ENCODE peak calls at places on chromosomes 5 and 9, in six cellular contexts. E is aorta, U is mesendoderm, D is sigmoid colon, C is cardiac muscle cell, K is upper lobe of right lung. N is an unnamed sample.

GRCh38 chr9:108444400-108445358 is 411.1 kb downstream of the ACTL7B start:
- DNase-seq in E (peak; percentile 68), U (no peak), D (peak; percentile 62), C (no peak), K (no peak), N (peak; percentile 34)

GRCh38 chr9:69104830-69105527 is 69.1 kb upstream of the TJP2 start:
- DNase-seq in E (no peak), U (peak; percentile 55), D (no peak), C (no peak), K (peak; percentile 85), N (peak; percentile 87)

GRCh38 chr9:114214181-114214580 is 58.8 kb downstream of the COL27A1 start:
- DNase-seq in E (peak; percentile 92), U (no peak), D (no peak), C (no peak), K (no peak), N (peak; percentile 16)

GRCh38 chr9:69946800-69947437 is 96.7 kb upstream of the MAMDC2 start:
- DNase-seq in E (no peak), U (peak; percentile 67), D (no peak), C (no peak), K (no peak), N (no peak)

GRCh38 chr9:5493597-5494511 is 16.5 kb upstream of the PDCD1LG2 start:
- DNase-seq in E (no peak), U (no peak), D (no peak), C (no peak), K (no peak), N (no peak)

GRCh38 chr9:105296889-105297288 is 52.4 kb downstream of the SLC44A1 start:
- DNase-seq in E (no peak), U (peak; percentile 95), D (no peak), C (peak; percentile 34), K (no peak), N (no peak)

GRCh38 chr9:88920645-88921044 is 70.6 kb upstream of the S1PR3 start:
- DNase-seq in E (no peak), U (peak; percentile 38), D (no peak), C (no peak), K (no peak), N (no peak)

GRCh38 chr9:120531683-120532300 is 48.2 kb downstream of the CDK5RAP2 start:
- DNase-seq in E (no peak), U (peak; percentile 61), D (no peak), C (peak; percentile 45), K (no peak), N (no peak)

GRCh38 chr5:45042283-45042682 is 233.5 kb downstream of the MRPS30 start:
- DNase-seq in E (no peak), U (no peak), D (no peak), C (no peak), K (no peak), N (no peak)

GRCh38 chr9:129640871-129641750 is 840 bp downstream of the ASB6 start:
- DNase-seq in E (no peak), U (no peak), D (no peak), C (no peak), K (no peak), N (peak; percentile 59)

GRCh38 chr5:176415240-176416122 is 858 bp downstream of the CLTB start:
- DNase-seq in E (peak; percentile 84), U (peak; percentile 91), D (peak; percentile 81), C (peak; percentile 39), K (peak; percentile 66), N (no peak)

GRCh38 chr9:115548826-115549225 is 430.9 kb upstream of the TNC start:
- DNase-seq in E (no peak), U (no peak), D (no peak), C (no peak), K (no peak), N (no peak)
- H3K4me1 ChIP-seq in E (no peaks in the 10 kb centered on the region), U (no peaks in the 10 kb centered on the region), D (no peaks in the 10 kb centered on the region), C (no peaks in the 10 kb centered on the region), K (no peaks in the 10 kb centered on the region), N (no peaks in the 10 kb centered on the region)

GRCh38 chr9:121727295-121728028 is 76.0 kb downstream of the DAB2IP start:
- DNase-seq in E (no peak), U (no peak), D (peak; percentile 88), C (no peak), K (no peak), N (no peak)

GRCh38 chr9:121730188-121730587 is 78.8 kb downstream of the DAB2IP start:
- DNase-seq in E (no peak), U (no peak), D (no peak), C (no peak), K (no peak), N (no peak)

GRCh38 chr9:121731090-121731489 is 79.7 kb downstream of the DAB2IP start:
- DNase-seq in E (no peak), U (no peak), D (no peak), C (no peak), K (no peak), N (no peak)

GRCh38 chr9:121729769-121730168 is 78.3 kb downstream of the DAB2IP start:
- DNase-seq in E (no peak), U (no peak), D (no peak), C (no peak), K (no peak), N (no peak)

GRCh38 chr9:121728916-121729315 is 77.5 kb downstream of the DAB2IP start:
- DNase-seq in E (no peak), U (no peak), D (no peak), C (no peak), K (no peak), N (no peak)
- H3K4me1 ChIP-seq in E (no peaks in the 10 kb centered on the region), U (peaks cover 2% of the 10 kb centered on the region), D (peaks cover 69% of the 10 kb centered on the region), C (peaks cover 13% of the 10 kb centered on the region), K (peaks cover 69% of the 10 kb centered on the region), N (peaks cover 48% of the 10 kb centered on the region)

GRCh38 chr9:112502177-112502946 is 15.7 kb downstream of the KIAA1958 start:
- DNase-seq in E (no peak), U (no peak), D (no peak), C (no peak), K (no peak), N (no peak)
- H3K4me1 ChIP-seq in E (no peaks in the 10 kb centered on the region), U (no peaks in the 10 kb centered on the region), D (no peaks in the 10 kb centered on the region), C (peaks cover 4% of the 10 kb centered on the region), K (no peaks in the 10 kb centered on the region), N (peaks cover 5% of the 10 kb centered on the region)

DNA sequence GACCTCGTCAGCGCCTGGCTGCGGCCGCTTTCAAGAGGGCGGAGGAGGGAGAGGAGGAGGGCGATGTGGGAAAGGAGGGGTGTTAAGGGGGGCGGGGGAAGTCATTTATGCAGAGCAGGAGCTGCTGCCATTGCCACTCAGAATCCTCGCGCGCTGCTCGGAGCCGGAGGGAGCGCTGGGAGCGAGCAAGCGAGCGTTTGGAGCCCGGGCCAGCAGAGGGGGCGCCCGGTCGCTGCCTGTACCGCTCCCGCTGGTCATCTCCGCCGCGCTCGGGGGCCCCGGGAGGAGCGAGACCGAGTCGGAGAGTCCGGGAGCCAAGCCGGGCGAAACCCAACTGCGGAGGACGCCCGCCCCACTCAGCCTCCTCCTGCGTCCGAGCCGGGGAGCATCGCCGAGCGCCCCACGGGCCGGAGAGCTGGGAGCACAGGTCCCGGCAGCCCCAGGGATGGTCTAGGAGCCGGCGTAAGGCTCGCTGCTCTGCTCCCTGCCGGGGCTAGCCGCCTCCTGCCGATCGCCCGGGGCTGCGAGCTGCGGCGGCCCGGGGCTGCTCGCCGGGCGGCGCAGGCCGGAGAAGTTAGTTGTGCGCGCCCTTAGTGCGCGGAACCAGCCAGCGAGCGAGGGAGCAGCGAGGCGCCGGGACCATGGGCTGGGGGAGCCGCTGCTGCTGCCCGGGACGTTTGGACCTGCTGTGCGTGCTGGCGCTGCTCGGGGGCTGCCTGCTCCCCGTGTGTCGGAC is at the start of gene PCSK5:
- DNase-seq in E (peak; percentile 95), U (peak; percentile 98), D (peak; percentile 97), C (peak; percentile 97), K (peak; percentile 95), N (peak; percentile 95)
- H3K4me1 ChIP-seq in E (peaks cover 5% of the 10 kb centered on the region), U (peaks cover 2% of the 10 kb centered on the region), D (peaks cover 20% of the 10 kb centered on the region), C (no peaks in the 10 kb centered on the region), K (peaks cover 20% of the 10 kb centered on the region), N (peaks cover 23% of the 10 kb centered on the region)

GRCh38 chr5:77649776-77650175 is 11.3 kb upstream of the OTP start:
- DNase-seq in E (no peak), U (no peak), D (no peak), C (no peak), K (no peak), N (no peak)

GRCh38 chr5:77645158-77645994 is 6.9 kb upstream of the OTP start:
- DNase-seq in E (no peak), U (no peak), D (no peak), C (peak; percentile 82), K (no peak), N (no peak)

GRCh38 chr5:77650686-77651085 is 12.2 kb upstream of the OTP start:
- DNase-seq in E (no peak), U (no peak), D (no peak), C (no peak), K (no peak), N (no peak)

GRCh38 chr5:77645995-77646639 is 7.6 kb upstream of the OTP start:
- DNase-seq in E (no peak), U (no peak), D (no peak), C (no peak), K (no peak), N (no peak)

GRCh38 chr5:77651343-77651742 is 12.8 kb upstream of the OTP start:
- DNase-seq in E (no peak), U (no peak), D (no peak), C (no peak), K (no peak), N (no peak)
- H3K4me1 ChIP-seq in E (no peaks in the 10 kb centered on the region), U (no peaks in the 10 kb centered on the region), D (no peaks in the 10 kb centered on the region), C (no peaks in the 10 kb centered on the region), K (no peaks in the 10 kb centered on the region), N (no peaks in the 10 kb centered on the region)

DNA sequence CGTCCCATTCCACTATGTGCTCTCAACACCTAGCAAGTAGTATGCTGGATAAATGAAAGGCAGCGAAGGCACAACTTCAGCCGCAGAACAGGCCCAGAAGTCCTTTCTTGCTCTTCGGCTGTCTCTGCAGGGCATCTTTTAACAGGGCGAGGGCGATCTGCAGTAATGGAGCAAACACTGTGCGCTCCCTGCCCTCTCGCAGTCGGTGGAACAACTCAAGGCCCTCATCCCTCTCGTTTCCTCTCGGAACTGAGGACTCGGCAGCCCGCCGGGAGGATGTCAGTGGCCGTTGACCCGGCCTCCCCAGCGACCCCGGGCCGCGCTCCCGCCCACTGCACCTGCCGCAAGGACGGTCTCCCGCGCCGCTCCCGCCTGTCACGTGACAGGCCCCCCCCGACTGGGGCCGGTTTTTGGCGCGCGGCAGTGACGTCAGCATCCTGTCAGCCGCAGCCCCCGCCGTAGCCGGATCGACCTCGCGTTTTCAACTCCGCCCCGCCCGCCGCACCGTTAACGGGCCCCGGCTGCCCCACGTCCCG is 1.1 kb downstream of the ZNF367 start:
- DNase-seq in E (peak; percentile 97), U (peak; percentile 90), D (peak; percentile 94), C (peak; percentile 85), K (peak; percentile 94), N (peak; percentile 92)
- H3K4me1 ChIP-seq in E (no peaks in the 10 kb centered on the region), U (no peaks in the 10 kb centered on the region), D (peaks cover 37% of the 10 kb centered on the region), C (peaks cover 18% of the 10 kb centered on the region), K (peaks cover 26% of the 10 kb centered on the region), N (peaks cover 54% of the 10 kb centered on the region)

N was measured in left lung.